ENCODE peak calls at places on chromosomes 12 and 14, in eight cellular contexts. B is uterus, R is GM23338, J is neural progenitor cell, X is IMR-90, K is lower leg skin, I is choroid plexus epithelial cell, Y is A549. W is an unnamed sample.

GRCh38 chr12:113152835-113153814 is 3.6 kb downstream of the CFAP73 start:
- DNase-seq in B (peak; percentile 43), R (peak; percentile 87), J (peak; percentile 87), X (peak; percentile 65), K (peak; percentile 32), I (peak; percentile 73), Y (peak; percentile 90), W (no peak)

GRCh38 chr12:57193706-57194245 is 22.8 kb upstream of the NXPH4 start:
- DNase-seq in B (no peak), R (no peak), J (no peak), X (no peak), K (no peak), I (no peak), Y (no peak), W (no peak)

GRCh38 chr12:6062427-6063378 is 61.8 kb downstream of the VWF start:
- DNase-seq in B (peak; percentile 30), R (peak; percentile 73), J (peak; percentile 69), X (peak; percentile 48), K (no peak), I (peak; percentile 66), Y (peak; percentile 59), W (no peak)

GRCh38 chr12:70849265-70849960 is 71.1 kb downstream of the PTPRR start:
- DNase-seq in B (no peak), R (peak; percentile 46), J (no peak), X (peak; percentile 0), K (no peak), I (peak; percentile 79), Y (peak; percentile 9), W (no peak)

GRCh38 chr12:117100251-117100650 is 1.0 kb upstream of the TESC start:
- DNase-seq in B (no peak), R (peak; percentile 69), J (peak; percentile 52), X (peak; percentile 16), K (no peak), I (peak; percentile 33), Y (peak; percentile 63), W (no peak)

GRCh38 chr14:31937730-31938346 is 139.3 kb upstream of the ARHGAP5 start:
- DNase-seq in B (no peak), R (no peak), J (no peak), X (peak; percentile 86), K (peak; percentile 61), I (peak; percentile 69), Y (peak; percentile 96), W (peak; percentile 82)

GRCh38 chr14:74826574-74826973 is 49.4 kb downstream of the PROX2 start:
- DNase-seq in B (no peak), R (peak; percentile 16), J (no peak), X (no peak), K (no peak), I (no peak), Y (no peak), W (no peak)

GRCh38 chr12:15978431-15978950 is 67.4 kb downstream of the DERA start:
- DNase-seq in B (no peak), R (no peak), J (no peak), X (peak; percentile 60), K (no peak), I (peak; percentile 87), Y (no peak), W (peak; percentile 32)

GRCh38 chr14:33642080-33642479 is 308.8 kb downstream of the EGLN3 start:
- DNase-seq in B (no peak), R (peak; percentile 68), J (peak; percentile 82), X (no peak), K (no peak), I (peak; percentile 67), Y (no peak), W (no peak)

GRCh38 chr14:33642641-33643342 is 308.1 kb downstream of the EGLN3 start:
- DNase-seq in B (no peak), R (no peak), J (peak; percentile 25), X (no peak), K (no peak), I (no peak), Y (no peak), W (no peak)

GRCh38 chr14:33643782-33644181 is 307.1 kb downstream of the EGLN3 start:
- DNase-seq in B (no peak), R (no peak), J (no peak), X (no peak), K (no peak), I (no peak), Y (no peak), W (no peak)

GRCh38 chr14:33646692-33647260 is 304.1 kb downstream of the EGLN3 start:
- DNase-seq in B (no peak), R (no peak), J (no peak), X (peak; percentile 49), K (no peak), I (peak; percentile 86), Y (no peak), W (peak; percentile 23)

GRCh38 chr14:33647385-33647786 is 303.5 kb downstream of the EGLN3 start:
- DNase-seq in B (no peak), R (no peak), J (no peak), X (peak; percentile 91), K (no peak), I (peak; percentile 98), Y (peak; percentile 20), W (peak; percentile 62)
- TF ChIP-seq CTCF in B (no peak), R (no peak), J (no peak), X (no peak), K (no peak), I (no peak), Y (no peak), W (no peak)

GRCh38 chr12:48977290-48978281 is 536 bp upstream of the WNT1 start:
- DNase-seq in B (no peak), R (peak; percentile 82), J (peak; percentile 82), X (peak; percentile 80), K (no peak), I (peak; percentile 38), Y (peak; percentile 64), W (no peak)

GRCh38 chr12:48979602-48980388 is 1.7 kb downstream of the WNT1 start:
- DNase-seq in B (no peak), R (peak; percentile 52), J (peak; percentile 56), X (no peak), K (no peak), I (no peak), Y (no peak), W (no peak)

GRCh38 chr12:48980389-48980952 is 2.3 kb downstream of the WNT1 start:
- DNase-seq in B (no peak), R (peak; percentile 88), J (peak; percentile 70), X (no peak), K (no peak), I (no peak), Y (peak; percentile 51), W (no peak)

GRCh38 chr12:48978741-48979601 is 849 bp downstream of the WNT1 start:
- DNase-seq in B (no peak), R (no peak), J (peak; percentile 30), X (no peak), K (no peak), I (no peak), Y (no peak), W (no peak)

DNA sequence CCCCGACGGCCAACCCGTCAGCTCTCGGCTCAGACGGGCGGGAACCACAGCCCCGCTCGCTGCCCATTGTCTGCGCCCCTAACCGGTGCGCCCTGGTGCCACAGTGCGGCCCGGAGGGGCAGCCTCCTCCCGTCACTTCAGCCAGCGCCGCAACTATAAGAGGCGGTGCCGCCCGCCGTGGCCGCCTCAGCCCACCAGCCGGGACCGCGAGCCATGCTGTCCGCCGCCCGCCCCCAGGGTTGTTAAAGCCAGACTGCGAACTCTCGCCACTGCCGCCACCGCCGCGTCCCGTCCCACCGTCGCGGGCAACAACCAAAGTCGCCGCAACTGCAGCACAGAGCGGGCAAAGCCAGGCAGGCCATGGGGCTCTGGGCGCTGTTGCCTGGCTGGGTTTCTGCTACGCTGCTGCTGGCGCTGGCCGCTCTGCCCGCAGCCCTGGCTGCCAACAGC is at the start of gene WNT1:
- DNase-seq in B (no peak), R (no peak), J (peak; percentile 41), X (no peak), K (no peak), I (no peak), Y (no peak), W (no peak)
- H3K4me3 ChIP-seq in B (no peak within 1 kb of the TSS), R (peak within 1 kb of the TSS; percentile 59), J (peak within 1 kb of the TSS; percentile 13), X (no peak within 1 kb of the TSS), K (no peak within 1 kb of the TSS), I (no peak within 1 kb of the TSS), Y (peak within 1 kb of the TSS; percentile 42), W (no peak within 1 kb of the TSS)

DNA sequence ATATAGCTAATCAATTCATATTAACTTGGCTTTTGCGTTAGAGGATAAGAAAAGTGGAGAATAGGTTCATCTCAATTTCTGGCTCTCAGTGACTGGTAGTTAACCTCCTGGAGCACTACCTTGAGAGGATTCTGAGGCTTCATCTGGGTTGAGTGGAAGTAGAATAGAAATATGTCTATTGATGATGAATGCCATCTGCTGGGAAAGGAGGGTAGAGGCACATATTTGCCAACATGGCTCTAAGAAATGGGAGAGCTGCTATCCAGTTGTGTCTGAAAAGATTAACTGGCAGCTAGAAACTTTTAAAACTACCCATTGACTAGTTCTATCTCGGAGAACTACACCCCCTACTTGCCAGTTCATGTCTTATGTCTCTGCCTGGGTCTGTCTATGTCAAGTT is 530.1 kb downstream of the NRXN3 start:
- DNase-seq in B (no peak), R (no peak), J (no peak), X (no peak), K (no peak), I (peak; percentile 3), Y (peak; percentile 4), W (no peak)
- TF ChIP-seq CTCF in B (no peak), R (no peak), J (no peak), X (no peak), K (no peak), I (no peak), Y (no peak), W (no peak)

DNA sequence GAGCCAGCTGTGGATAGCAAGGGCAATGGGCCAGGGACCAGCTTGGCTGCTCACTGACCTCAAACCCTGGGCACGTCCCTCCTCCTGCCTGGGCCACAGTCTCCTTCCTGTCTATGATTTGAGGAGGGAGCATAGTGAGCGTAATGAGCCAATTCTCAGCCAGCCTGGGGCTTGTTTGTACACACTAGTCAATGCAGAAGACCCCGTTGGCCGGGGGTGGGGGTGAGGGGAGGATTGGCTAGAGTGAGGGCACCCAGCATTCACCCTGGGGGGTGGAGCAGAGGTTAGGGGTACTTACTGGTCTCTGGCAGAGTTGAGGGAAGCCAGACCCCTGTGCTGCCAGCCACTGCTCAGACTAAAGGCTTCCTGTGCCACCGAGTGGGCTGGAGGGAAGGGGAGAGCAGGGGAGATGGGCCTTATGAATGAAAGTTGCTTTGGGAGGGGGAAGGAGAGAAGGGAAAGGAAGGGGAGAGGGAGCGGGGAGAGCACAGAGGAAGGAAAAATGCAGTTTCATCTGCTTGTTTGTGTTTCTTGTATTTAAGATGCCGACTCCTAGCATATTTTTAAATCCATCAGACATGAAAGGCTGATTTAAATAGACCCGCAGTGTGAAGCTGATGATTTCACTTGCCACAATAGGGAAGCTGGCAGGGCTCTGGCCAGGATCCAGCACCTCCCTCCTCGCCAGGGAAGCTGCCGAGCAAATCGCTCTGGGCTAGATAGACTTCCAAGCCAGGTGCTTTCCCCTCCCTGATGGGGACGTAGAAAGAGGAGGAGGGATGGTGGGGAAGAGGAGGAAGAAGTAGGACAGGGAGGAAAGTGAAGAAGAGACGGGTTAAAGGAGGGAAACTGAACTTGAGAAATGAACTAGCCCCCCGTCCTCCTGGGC is 114.0 kb downstream of the PRMT8 start:
- DNase-seq in B (no peak), R (peak; percentile 67), J (peak; percentile 39), X (no peak), K (no peak), I (no peak), Y (no peak), W (no peak)
- H3K4me3 ChIP-seq in B (no peak overlapping the region), R (peak overlapping the region; percentile 50), J (no peak overlapping the region), X (no peak overlapping the region), K (no peak overlapping the region), I (no peak overlapping the region), Y (no peak overlapping the region), W (no peak overlapping the region)